ENCODE peak calls at places on chromosomes 6 and 20, in four cellular contexts. W is IMR-90, D is prostate gland, E is small intestine. N is an unnamed sample.
A peak's percentile ranks its signal among the peaks of the same experiment; 100 is the strongest.

GRCh38 chr20:64184795-64185194 is 20.5 kb downstream of the MYT1 start:
- DNase-seq in E (no peak), W (no peak), D (no peak), N (no peak)

GRCh38 chr20:37358366-37359150 is 12.6 kb downstream of the SRC start:
- DNase-seq in E (no peak), W (no peak), D (peak; percentile 91), N (no peak)

GRCh38 chr6:144351338-144351737 is 66.2 kb downstream of the UTRN start:
- DNase-seq in W (no peak), D (no peak), E (no peak), N (no peak)

GRCh38 chr6:159890201-159890600 is 587 bp upstream of the MAS1 start:
- DNase-seq in W (no peak), E (no peak), D (no peak), N (no peak)

GRCh38 chr20:62404112-62404665 is 2.9 kb downstream of the CABLES2 start:
- DNase-seq in W (no peak), E (no peak), D (no peak), N (no peak)

GRCh38 chr6:137859025-137859424 is 8.0 kb upstream of the TNFAIP3 start:
- DNase-seq in E (no peak), D (no peak), W (no peak), N (no peak)

GRCh38 chr6:87684895-87685654 is 17.0 kb downstream of the AKIRIN2 start:
- DNase-seq in W (no peak), E (peak; percentile 82), D (no peak), N (no peak)

GRCh38 chr6:146017672-146018071 is 11.2 kb upstream of the GRM1 start:
- DNase-seq in W (no peak), D (no peak), E (no peak), N (no peak)

GRCh38 chr20:32168184-32168910 is 39.2 kb downstream of the PLAGL2 start:
- DNase-seq in W (peak; percentile 58), D (no peak), E (no peak), N (no peak)

GRCh38 chr20:25090492-25091429 is 8.8 kb upstream of the VSX1 start:
- DNase-seq in E (peak; percentile 55), D (no peak), W (no peak), N (peak; percentile 52)

GRCh38 chr6:170165085-170165484 is 125.8 kb downstream of the DLL1 start:
- DNase-seq in D (no peak), E (no peak), W (no peak), N (no peak)

GRCh38 chr20:15146948-15147347 is 809.5 kb upstream of the FLRT3 start:
- DNase-seq in E (no peak), W (no peak), D (no peak), N (no peak)

GRCh38 chr6:3732345-3733141 is 19.0 kb downstream of the PXDC1 start:
- DNase-seq in E (peak; percentile 78), W (peak; percentile 94), D (peak; percentile 79), N (peak; percentile 77)

GRCh38 chr20:39453890-39454289 is 491.7 kb downstream of the DHX35 start:
- DNase-seq in D (no peak), W (no peak), E (no peak), N (no peak)

GRCh38 chr6:140208286-140208685 is 833.8 kb upstream of the CITED2 start:
- DNase-seq in W (no peak), D (no peak), E (peak; percentile 45), N (no peak)

GRCh38 chr20:48406462-48407235 is 421.1 kb downstream of the PREX1 start:
- DNase-seq in D (no peak), W (no peak), E (no peak), N (no peak)

GRCh38 chr6:55659304-55659703 is 80.3 kb upstream of the HMGCLL1 start:
- DNase-seq in D (no peak), E (no peak), W (no peak), N (no peak)

GRCh38 chr20:63314566-63315239 is 21.7 kb downstream of the COL20A1 start:
- DNase-seq in W (no peak), D (no peak), E (no peak), N (no peak)

GRCh38 chr6:108736832-108737231 is 111.4 kb upstream of the ARMC2 start:
- DNase-seq in D (no peak), E (peak; percentile 37), W (peak; percentile 92), N (no peak)

GRCh38 chr20:926646-927045 is 10.5 kb upstream of the ANGPT4 start:
- DNase-seq in W (no peak), D (no peak), E (no peak), N (no peak)

GRCh38 chr6:63553208-63553607 is 19.1 kb upstream of the LOC128125822 start:
- DNase-seq in E (no peak), W (no peak), D (no peak), N (no peak)

GRCh38 chr6:7912736-7913517 is 2.3 kb upstream of the TXNDC5 start:
- DNase-seq in D (no peak), E (no peak), W (no peak), N (no peak)

GRCh38 chr20:53950031-53950430 is 120.4 kb downstream of the BCAS1 start:
- DNase-seq in W (peak; percentile 18), D (no peak), E (no peak), N (no peak)

GRCh38 chr20:38094373-38094775 is 60.8 kb downstream of the RPRD1B start:
- DNase-seq in W (peak; percentile 85), D (no peak), E (peak; percentile 57), N (peak; percentile 33)

GRCh38 chr6:2966347-2966746 is 5.0 kb downstream of the SERPINB6 start:
- DNase-seq in E (peak; percentile 81), D (no peak), W (no peak), N (no peak)

GRCh38 chr6:44858998-44859397 is 469.1 kb upstream of the RUNX2 start:
- DNase-seq in D (no peak), W (no peak), E (no peak), N (no peak)

GRCh38 chr6:113588646-113589045 is 268.5 kb upstream of the MARCKS start:
- DNase-seq in W (no peak), D (no peak), E (no peak), N (no peak)

GRCh38 chr6:132333639-132334516 is 67.4 kb downstream of the MOXD1 start:
- DNase-seq in E (peak; percentile 60), W (peak; percentile 93), D (no peak), N (peak; percentile 15)

GRCh38 chr20:19992996-19993908 is 23.9 kb upstream of the NAA20 start:
- DNase-seq in E (peak; percentile 34), W (peak; percentile 91), D (peak; percentile 52), N (no peak)

GRCh38 chr20:19212524-19213502 is at the start of gene SLC24A3:
- DNase-seq in W (no peak), E (peak; percentile 47), D (peak; percentile 74), N (peak; percentile 71)

GRCh38 chr6:164214066-164214465 is 799.5 kb downstream of the QKI start:
- DNase-seq in D (no peak), E (no peak), W (no peak), N (no peak)

DNA sequence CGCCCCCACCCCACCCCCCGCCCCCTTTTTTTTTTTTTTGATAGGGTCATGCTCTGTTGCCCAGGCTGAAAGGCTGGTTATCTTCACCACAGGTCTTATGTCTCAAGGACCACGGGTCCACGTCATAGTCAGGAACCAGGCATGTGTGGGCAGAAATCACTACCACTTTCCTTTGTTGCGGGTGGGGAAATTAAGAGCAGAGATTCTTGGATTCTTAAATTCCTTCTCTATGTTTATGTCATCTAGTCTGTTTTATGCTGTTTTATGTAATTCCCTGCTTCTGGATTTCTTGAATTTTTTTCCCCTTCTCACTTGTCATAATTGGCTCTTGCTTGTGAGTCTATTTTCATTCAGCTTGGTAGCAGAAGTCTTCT is 25.8 kb upstream of the PLCG1 start:
- DNase-seq in E (no peak), D (no peak), W (no peak), N (no peak)
- H3K36me3 ChIP-seq in E (peaks cover 26% of the 10 kb centered on the region), D (peaks cover 24% of the 10 kb centered on the region), W (peaks cover 54% of the 10 kb centered on the region), N (peaks cover 66% of the 10 kb centered on the region)

GRCh38 chr6:111848262-111848661 is 25.0 kb downstream of the FYN start:
- DNase-seq in E (no peak), W (peak; percentile 34), D (no peak), N (no peak)
- H3K27ac ChIP-seq in E (no peak overlapping the region), W (no peak overlapping the region), D (no peak overlapping the region), N (no peak overlapping the region)

DNA sequence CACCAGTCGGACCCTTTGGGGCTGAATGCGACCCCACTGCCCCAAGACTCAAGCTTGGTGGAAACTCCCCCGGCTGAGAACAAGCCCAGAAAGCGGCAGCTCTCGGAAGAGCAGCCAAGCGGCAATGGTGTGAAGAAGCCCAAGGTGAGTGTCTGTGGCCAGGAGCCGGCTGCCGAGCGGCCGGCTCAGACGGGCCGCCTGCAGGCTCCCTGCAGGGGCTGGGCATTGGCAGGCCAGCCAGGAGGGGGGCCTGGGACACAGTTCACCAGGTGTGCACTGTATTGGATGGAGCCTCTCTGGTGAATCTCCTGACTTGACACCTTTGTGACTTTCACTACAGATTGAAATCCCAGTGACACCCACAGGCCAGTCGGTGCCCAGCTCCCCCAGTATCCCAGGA is 6.0 kb downstream of the PCIF1 start:
- DNase-seq in E (no peak), D (no peak), W (no peak), N (no peak)
- H3K36me3 ChIP-seq in E (peaks cover 17% of the 10 kb centered on the region), D (peaks cover 36% of the 10 kb centered on the region), W (peaks cover 61% of the 10 kb centered on the region), N (no peaks in the 10 kb centered on the region)

DNA sequence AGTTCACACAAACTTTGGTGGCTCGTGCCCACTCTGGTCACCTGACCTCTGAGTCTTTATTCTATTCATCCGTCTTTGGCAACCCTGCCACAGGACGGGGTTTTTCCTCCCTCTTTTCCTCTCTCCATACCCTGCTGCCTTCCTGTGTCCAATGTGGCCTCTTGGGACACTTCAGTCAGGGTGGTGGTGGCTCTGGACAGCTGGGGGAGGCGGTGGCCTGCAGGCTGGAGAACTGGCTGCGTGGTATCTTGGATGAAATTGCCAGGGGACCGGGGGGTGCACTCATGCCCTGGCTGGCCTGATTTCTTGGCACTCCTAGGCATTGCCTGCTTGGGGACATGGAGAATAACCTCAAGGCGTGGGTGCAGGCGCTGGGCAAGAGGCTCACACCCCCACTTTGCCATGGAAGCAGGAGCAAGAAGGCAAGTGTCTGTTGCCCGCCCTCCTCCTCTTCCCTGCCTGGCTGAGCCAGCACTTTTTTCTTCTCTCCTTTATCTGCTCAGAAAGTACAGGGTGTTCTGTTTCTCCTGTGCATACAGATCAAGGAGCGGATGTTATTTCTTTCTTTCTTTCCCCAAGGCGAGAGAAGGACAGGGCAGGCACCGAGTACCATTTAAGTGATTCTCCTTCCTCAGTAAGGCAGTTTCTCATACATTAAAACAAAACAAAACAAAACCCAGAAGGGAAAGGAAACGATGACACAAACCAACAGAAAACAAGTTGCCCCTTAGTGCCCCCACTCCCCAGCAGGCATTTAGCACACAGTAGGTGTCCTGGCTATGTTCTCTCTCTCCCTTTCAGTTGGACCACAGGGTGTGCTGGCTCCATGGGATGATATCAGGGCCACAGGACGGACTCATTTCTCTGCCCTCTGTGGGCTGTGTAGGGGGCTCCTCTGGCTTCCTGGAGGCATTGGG is 155.5 kb upstream of the RNF24 start:
- DNase-seq in D (peak; percentile 54), W (no peak), E (peak; percentile 85), N (no peak)
- H3K27ac ChIP-seq in D (peak overlapping the region; percentile 83), W (no peak overlapping the region), E (peak overlapping the region; percentile 84), N (no peak overlapping the region)

GRCh38 chr20:56601166-56601565 is 27.9 kb upstream of the TFAP2C start:
- DNase-seq in W (no peak), D (no peak), E (no peak), N (no peak)
- H3K36me3 ChIP-seq in W (no peaks in the 10 kb centered on the region), D (no peaks in the 10 kb centered on the region), E (no peaks in the 10 kb centered on the region), N (no peaks in the 10 kb centered on the region)

DNA sequence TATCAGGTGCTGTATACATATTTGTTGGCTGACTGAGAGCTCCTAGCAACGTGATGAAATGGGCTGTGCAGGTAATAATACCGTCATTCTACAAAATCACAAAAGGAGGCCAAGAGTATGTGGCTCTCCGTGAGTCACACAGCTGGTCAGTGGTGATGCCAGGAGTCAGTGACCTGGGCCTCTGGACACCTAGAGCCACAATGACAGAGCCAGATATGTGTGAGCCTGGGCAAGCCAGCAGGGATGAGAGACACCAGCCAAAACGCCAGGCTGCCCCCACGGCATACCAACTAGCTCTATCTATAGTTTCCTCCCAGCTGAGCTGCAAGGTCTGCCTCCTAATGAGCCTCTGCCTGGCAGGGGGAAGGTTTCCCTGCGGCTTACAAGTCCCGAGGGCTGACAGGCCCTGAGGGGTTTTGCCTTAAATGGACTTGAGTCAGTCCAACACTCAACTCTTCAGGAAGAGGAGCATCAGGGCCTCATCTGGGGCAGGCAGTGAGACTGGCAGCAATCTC is 70.0 kb downstream of the CPNE5 start:
- DNase-seq in D (no peak), E (no peak), W (peak; percentile 28), N (no peak)
- H3K27ac ChIP-seq in D (no peak overlapping the region), E (no peak overlapping the region), W (no peak overlapping the region), N (no peak overlapping the region)